ENCODE peak calls at places on chromosomes 2 and 18, in ten cellular contexts. One of them, this sample, is unnamed.

GRCh38 chr2:120647487-120647886 is 88.2 kb upstream of the GLI2 start:
- DNase-seq in type B pancreatic cell: peak
- DNase-seq in activated CD4-positive, alpha-beta T cell treated with anti-CD3 and anti-CD28 coated beads, Interleukin-2, amount 50 U/mL, for 24 hours: no peak
- DNase-seq in stimulated activated CD4-positive, alpha-beta T cell treated with anti-CD3 and anti-CD28 coated beads, Interleukin-4, amount 100 ng/mL, for 48 hours: no peak
- DNase-seq in Ammon's horn: no peak
- DNase-seq in EH: peak
- DNase-seq in left lung: no peak
- DNase-seq in HT1080: peak
- DNase-seq in A549: no peak
- DNase-seq in astrocyte of the spinal cord: peak
- DNase-seq in this sample: no peak

GRCh38 chr18:23487738-23488625 is 15.3 kb upstream of the RMC1 start:
- DNase-seq in Ammon's horn: no peak
- DNase-seq in activated CD4-positive, alpha-beta T cell treated with anti-CD3 and anti-CD28 coated beads, Interleukin-2, amount 50 U/mL, for 24 hours: peak
- DNase-seq in astrocyte of the spinal cord: peak
- DNase-seq in type B pancreatic cell: no peak
- DNase-seq in HT1080: no peak
- DNase-seq in EH: peak
- DNase-seq in A549: no peak
- DNase-seq in left lung: peak
- DNase-seq in stimulated activated CD4-positive, alpha-beta T cell treated with anti-CD3 and anti-CD28 coated beads, Interleukin-4, amount 100 ng/mL, for 48 hours: no peak
- DNase-seq in this sample: no peak

GRCh38 chr2:172949522-172949921 is 126.1 kb upstream of the MAP3K20 start:
- DNase-seq in Ammon's horn: no peak
- DNase-seq in stimulated activated CD4-positive, alpha-beta T cell treated with anti-CD3 and anti-CD28 coated beads, Interleukin-4, amount 100 ng/mL, for 48 hours: no peak
- DNase-seq in A549: no peak
- DNase-seq in type B pancreatic cell: no peak
- DNase-seq in astrocyte of the spinal cord: no peak
- DNase-seq in EH: no peak
- DNase-seq in left lung: no peak
- DNase-seq in activated CD4-positive, alpha-beta T cell treated with anti-CD3 and anti-CD28 coated beads, Interleukin-2, amount 50 U/mL, for 24 hours: no peak
- DNase-seq in HT1080: no peak
- DNase-seq in this sample: no peak

GRCh38 chr2:126857502-126857901 is 41.2 kb upstream of the TEX51 start:
- DNase-seq in astrocyte of the spinal cord: no peak
- DNase-seq in Ammon's horn: no peak
- DNase-seq in stimulated activated CD4-positive, alpha-beta T cell treated with anti-CD3 and anti-CD28 coated beads, Interleukin-4, amount 100 ng/mL, for 48 hours: no peak
- DNase-seq in A549: no peak
- DNase-seq in EH: no peak
- DNase-seq in HT1080: no peak
- DNase-seq in left lung: no peak
- DNase-seq in activated CD4-positive, alpha-beta T cell treated with anti-CD3 and anti-CD28 coated beads, Interleukin-2, amount 50 U/mL, for 24 hours: no peak
- DNase-seq in type B pancreatic cell: no peak
- DNase-seq in this sample: no peak

GRCh38 chr2:233822101-233822771 is 32.1 kb downstream of the HJURP start:
- DNase-seq in astrocyte of the spinal cord: no peak
- DNase-seq in Ammon's horn: no peak
- DNase-seq in type B pancreatic cell: peak
- DNase-seq in stimulated activated CD4-positive, alpha-beta T cell treated with anti-CD3 and anti-CD28 coated beads, Interleukin-4, amount 100 ng/mL, for 48 hours: no peak
- DNase-seq in left lung: no peak
- DNase-seq in A549: no peak
- DNase-seq in EH: no peak
- DNase-seq in HT1080: no peak
- DNase-seq in activated CD4-positive, alpha-beta T cell treated with anti-CD3 and anti-CD28 coated beads, Interleukin-2, amount 50 U/mL, for 24 hours: no peak
- DNase-seq in this sample: no peak

GRCh38 chr18:77103991-77104521 is 28.5 kb downstream of the MBP start:
- DNase-seq in left lung: no peak
- DNase-seq in HT1080: no peak
- DNase-seq in Ammon's horn: no peak
- DNase-seq in EH: peak
- DNase-seq in astrocyte of the spinal cord: no peak
- DNase-seq in activated CD4-positive, alpha-beta T cell treated with anti-CD3 and anti-CD28 coated beads, Interleukin-2, amount 50 U/mL, for 24 hours: no peak
- DNase-seq in type B pancreatic cell: no peak
- DNase-seq in stimulated activated CD4-positive, alpha-beta T cell treated with anti-CD3 and anti-CD28 coated beads, Interleukin-4, amount 100 ng/mL, for 48 hours: no peak
- DNase-seq in A549: no peak
- DNase-seq in this sample: no peak

GRCh38 chr2:237701033-237701858 is 73.9 kb downstream of the LRRFIP1 start:
- DNase-seq in Ammon's horn: no peak
- DNase-seq in EH: no peak
- DNase-seq in HT1080: no peak
- DNase-seq in activated CD4-positive, alpha-beta T cell treated with anti-CD3 and anti-CD28 coated beads, Interleukin-2, amount 50 U/mL, for 24 hours: no peak
- DNase-seq in astrocyte of the spinal cord: no peak
- DNase-seq in left lung: no peak
- DNase-seq in stimulated activated CD4-positive, alpha-beta T cell treated with anti-CD3 and anti-CD28 coated beads, Interleukin-4, amount 100 ng/mL, for 48 hours: no peak
- DNase-seq in A549: no peak
- DNase-seq in type B pancreatic cell: no peak
- DNase-seq in this sample: no peak

GRCh38 chr2:55901322-55901721 is 22.3 kb downstream of the EFEMP1 start:
- DNase-seq in activated CD4-positive, alpha-beta T cell treated with anti-CD3 and anti-CD28 coated beads, Interleukin-2, amount 50 U/mL, for 24 hours: no peak
- DNase-seq in A549: peak
- DNase-seq in HT1080: peak
- DNase-seq in stimulated activated CD4-positive, alpha-beta T cell treated with anti-CD3 and anti-CD28 coated beads, Interleukin-4, amount 100 ng/mL, for 48 hours: no peak
- DNase-seq in type B pancreatic cell: no peak
- DNase-seq in EH: peak
- DNase-seq in astrocyte of the spinal cord: peak
- DNase-seq in left lung: no peak
- DNase-seq in Ammon's horn: no peak
- DNase-seq in this sample: no peak

GRCh38 chr18:65749881-65750280 is 931 bp upstream of the CDH7 start:
- DNase-seq in Ammon's horn: no peak
- DNase-seq in EH: no peak
- DNase-seq in type B pancreatic cell: no peak
- DNase-seq in HT1080: peak
- DNase-seq in stimulated activated CD4-positive, alpha-beta T cell treated with anti-CD3 and anti-CD28 coated beads, Interleukin-4, amount 100 ng/mL, for 48 hours: no peak
- DNase-seq in astrocyte of the spinal cord: no peak
- DNase-seq in A549: no peak
- DNase-seq in activated CD4-positive, alpha-beta T cell treated with anti-CD3 and anti-CD28 coated beads, Interleukin-2, amount 50 U/mL, for 24 hours: no peak
- DNase-seq in left lung: no peak
- DNase-seq in this sample: no peak

GRCh38 chr2:234679766-234680687 is 183.1 kb upstream of the ARL4C start:
- DNase-seq in left lung: no peak
- DNase-seq in stimulated activated CD4-positive, alpha-beta T cell treated with anti-CD3 and anti-CD28 coated beads, Interleukin-4, amount 100 ng/mL, for 48 hours: no peak
- DNase-seq in activated CD4-positive, alpha-beta T cell treated with anti-CD3 and anti-CD28 coated beads, Interleukin-2, amount 50 U/mL, for 24 hours: no peak
- DNase-seq in A549: peak
- DNase-seq in HT1080: peak
- DNase-seq in astrocyte of the spinal cord: peak
- DNase-seq in type B pancreatic cell: no peak
- DNase-seq in Ammon's horn: no peak
- DNase-seq in EH: peak
- DNase-seq in this sample: no peak

GRCh38 chr2:224175010-224175409 is 135.9 kb upstream of the SERPINE2 start:
- DNase-seq in left lung: no peak
- DNase-seq in stimulated activated CD4-positive, alpha-beta T cell treated with anti-CD3 and anti-CD28 coated beads, Interleukin-4, amount 100 ng/mL, for 48 hours: no peak
- DNase-seq in activated CD4-positive, alpha-beta T cell treated with anti-CD3 and anti-CD28 coated beads, Interleukin-2, amount 50 U/mL, for 24 hours: no peak
- DNase-seq in type B pancreatic cell: no peak
- DNase-seq in EH: no peak
- DNase-seq in A549: no peak
- DNase-seq in HT1080: no peak
- DNase-seq in Ammon's horn: no peak
- DNase-seq in astrocyte of the spinal cord: no peak
- DNase-seq in this sample: no peak

GRCh38 chr2:43044093-43044614 is 182.3 kb downstream of the ZFP36L2 start:
- DNase-seq in Ammon's horn: no peak
- DNase-seq in EH: no peak
- DNase-seq in type B pancreatic cell: no peak
- DNase-seq in left lung: no peak
- DNase-seq in astrocyte of the spinal cord: no peak
- DNase-seq in stimulated activated CD4-positive, alpha-beta T cell treated with anti-CD3 and anti-CD28 coated beads, Interleukin-4, amount 100 ng/mL, for 48 hours: no peak
- DNase-seq in activated CD4-positive, alpha-beta T cell treated with anti-CD3 and anti-CD28 coated beads, Interleukin-2, amount 50 U/mL, for 24 hours: no peak
- DNase-seq in A549: no peak
- DNase-seq in HT1080: no peak
- DNase-seq in this sample: no peak

GRCh38 chr2:187024739-187025138 is 175.8 kb upstream of the ZSWIM2 start:
- DNase-seq in activated CD4-positive, alpha-beta T cell treated with anti-CD3 and anti-CD28 coated beads, Interleukin-2, amount 50 U/mL, for 24 hours: no peak
- DNase-seq in astrocyte of the spinal cord: no peak
- DNase-seq in EH: no peak
- DNase-seq in stimulated activated CD4-positive, alpha-beta T cell treated with anti-CD3 and anti-CD28 coated beads, Interleukin-4, amount 100 ng/mL, for 48 hours: no peak
- DNase-seq in left lung: no peak
- DNase-seq in A549: no peak
- DNase-seq in Ammon's horn: no peak
- DNase-seq in HT1080: no peak
- DNase-seq in type B pancreatic cell: no peak
- DNase-seq in this sample: no peak

GRCh38 chr2:17979707-17980106 is 101.2 kb downstream of the KCNS3 start:
- DNase-seq in stimulated activated CD4-positive, alpha-beta T cell treated with anti-CD3 and anti-CD28 coated beads, Interleukin-4, amount 100 ng/mL, for 48 hours: no peak
- DNase-seq in type B pancreatic cell: no peak
- DNase-seq in left lung: no peak
- DNase-seq in EH: peak
- DNase-seq in astrocyte of the spinal cord: peak
- DNase-seq in A549: no peak
- DNase-seq in HT1080: peak
- DNase-seq in Ammon's horn: no peak
- DNase-seq in activated CD4-positive, alpha-beta T cell treated with anti-CD3 and anti-CD28 coated beads, Interleukin-2, amount 50 U/mL, for 24 hours: no peak
- DNase-seq in this sample: no peak

GRCh38 chr2:144705328-144706245 is 185.7 kb upstream of the ZEB2 start:
- DNase-seq in stimulated activated CD4-positive, alpha-beta T cell treated with anti-CD3 and anti-CD28 coated beads, Interleukin-4, amount 100 ng/mL, for 48 hours: no peak
- DNase-seq in Ammon's horn: no peak
- DNase-seq in left lung: no peak
- DNase-seq in type B pancreatic cell: no peak
- DNase-seq in astrocyte of the spinal cord: peak
- DNase-seq in activated CD4-positive, alpha-beta T cell treated with anti-CD3 and anti-CD28 coated beads, Interleukin-2, amount 50 U/mL, for 24 hours: no peak
- DNase-seq in A549: no peak
- DNase-seq in HT1080: no peak
- DNase-seq in EH: peak
- DNase-seq in this sample: no peak

GRCh38 chr18:11951390-11951851 is 29.9 kb upstream of the IMPA2 start:
- DNase-seq in EH: no peak
- DNase-seq in type B pancreatic cell: no peak
- DNase-seq in astrocyte of the spinal cord: no peak
- DNase-seq in HT1080: no peak
- DNase-seq in activated CD4-positive, alpha-beta T cell treated with anti-CD3 and anti-CD28 coated beads, Interleukin-2, amount 50 U/mL, for 24 hours: no peak
- DNase-seq in Ammon's horn: no peak
- DNase-seq in left lung: no peak
- DNase-seq in stimulated activated CD4-positive, alpha-beta T cell treated with anti-CD3 and anti-CD28 coated beads, Interleukin-4, amount 100 ng/mL, for 48 hours: no peak
- DNase-seq in A549: no peak
- DNase-seq in this sample: no peak

GRCh38 chr2:94999431-94999883 is 26.1 kb upstream of the MAL start:
- DNase-seq in type B pancreatic cell: no peak
- DNase-seq in A549: no peak
- DNase-seq in left lung: no peak
- DNase-seq in stimulated activated CD4-positive, alpha-beta T cell treated with anti-CD3 and anti-CD28 coated beads, Interleukin-4, amount 100 ng/mL, for 48 hours: no peak
- DNase-seq in activated CD4-positive, alpha-beta T cell treated with anti-CD3 and anti-CD28 coated beads, Interleukin-2, amount 50 U/mL, for 24 hours: no peak
- DNase-seq in HT1080: no peak
- DNase-seq in EH: no peak
- DNase-seq in Ammon's horn: no peak
- DNase-seq in astrocyte of the spinal cord: no peak
- DNase-seq in this sample: no peak

GRCh38 chr2:233026211-233026813 is 6.2 kb upstream of the NEU2 start:
- DNase-seq in activated CD4-positive, alpha-beta T cell treated with anti-CD3 and anti-CD28 coated beads, Interleukin-2, amount 50 U/mL, for 24 hours: no peak
- DNase-seq in Ammon's horn: no peak
- DNase-seq in EH: peak
- DNase-seq in type B pancreatic cell: no peak
- DNase-seq in left lung: no peak
- DNase-seq in stimulated activated CD4-positive, alpha-beta T cell treated with anti-CD3 and anti-CD28 coated beads, Interleukin-4, amount 100 ng/mL, for 48 hours: no peak
- DNase-seq in A549: peak
- DNase-seq in astrocyte of the spinal cord: peak
- DNase-seq in HT1080: peak
- DNase-seq in this sample: no peak

GRCh38 chr2:20667151-20667530 is 197 bp downstream of the GDF7 start:
- DNase-seq in type B pancreatic cell: no peak
- DNase-seq in left lung: peak
- DNase-seq in A549: no peak
- DNase-seq in HT1080: no peak
- DNase-seq in astrocyte of the spinal cord: no peak
- DNase-seq in stimulated activated CD4-positive, alpha-beta T cell treated with anti-CD3 and anti-CD28 coated beads, Interleukin-4, amount 100 ng/mL, for 48 hours: no peak
- DNase-seq in Ammon's horn: no peak
- DNase-seq in EH: no peak
- DNase-seq in activated CD4-positive, alpha-beta T cell treated with anti-CD3 and anti-CD28 coated beads, Interleukin-2, amount 50 U/mL, for 24 hours: no peak
- DNase-seq in this sample: no peak

GRCh38 chr18:37163119-37163518 is 334.2 kb downstream of the KIAA1328 start:
- DNase-seq in type B pancreatic cell: no peak
- DNase-seq in activated CD4-positive, alpha-beta T cell treated with anti-CD3 and anti-CD28 coated beads, Interleukin-2, amount 50 U/mL, for 24 hours: no peak
- DNase-seq in HT1080: no peak
- DNase-seq in EH: no peak
- DNase-seq in astrocyte of the spinal cord: no peak
- DNase-seq in stimulated activated CD4-positive, alpha-beta T cell treated with anti-CD3 and anti-CD28 coated beads, Interleukin-4, amount 100 ng/mL, for 48 hours: no peak
- DNase-seq in A549: no peak
- DNase-seq in Ammon's horn: no peak
- DNase-seq in left lung: no peak
- DNase-seq in this sample: no peak

GRCh38 chr2:239383036-239383795 is 17.6 kb downstream of the HDAC4 start:
- DNase-seq in astrocyte of the spinal cord: no peak
- DNase-seq in A549: no peak
- DNase-seq in stimulated activated CD4-positive, alpha-beta T cell treated with anti-CD3 and anti-CD28 coated beads, Interleukin-4, amount 100 ng/mL, for 48 hours: no peak
- DNase-seq in activated CD4-positive, alpha-beta T cell treated with anti-CD3 and anti-CD28 coated beads, Interleukin-2, amount 50 U/mL, for 24 hours: no peak
- DNase-seq in left lung: peak
- DNase-seq in HT1080: no peak
- DNase-seq in EH: no peak
- DNase-seq in type B pancreatic cell: no peak
- DNase-seq in Ammon's horn: no peak
- DNase-seq in this sample: no peak

GRCh38 chr2:163465440-163465839 is 270.4 kb downstream of the FIGN start:
- DNase-seq in Ammon's horn: no peak
- DNase-seq in A549: no peak
- DNase-seq in type B pancreatic cell: no peak
- DNase-seq in stimulated activated CD4-positive, alpha-beta T cell treated with anti-CD3 and anti-CD28 coated beads, Interleukin-4, amount 100 ng/mL, for 48 hours: no peak
- DNase-seq in activated CD4-positive, alpha-beta T cell treated with anti-CD3 and anti-CD28 coated beads, Interleukin-2, amount 50 U/mL, for 24 hours: no peak
- DNase-seq in HT1080: no peak
- DNase-seq in EH: no peak
- DNase-seq in astrocyte of the spinal cord: no peak
- DNase-seq in left lung: no peak
- DNase-seq in this sample: no peak

GRCh38 chr2:66446178-66446860 is 11.4 kb downstream of the MEIS1 start:
- DNase-seq in A549: no peak
- DNase-seq in left lung: peak
- DNase-seq in type B pancreatic cell: peak
- DNase-seq in EH: peak
- DNase-seq in stimulated activated CD4-positive, alpha-beta T cell treated with anti-CD3 and anti-CD28 coated beads, Interleukin-4, amount 100 ng/mL, for 48 hours: no peak
- DNase-seq in Ammon's horn: no peak
- DNase-seq in astrocyte of the spinal cord: peak
- DNase-seq in activated CD4-positive, alpha-beta T cell treated with anti-CD3 and anti-CD28 coated beads, Interleukin-2, amount 50 U/mL, for 24 hours: no peak
- DNase-seq in HT1080: no peak
- DNase-seq in this sample: no peak

GRCh38 chr2:163155279-163155883 is 316.8 kb upstream of the KCNH7 start:
- DNase-seq in A549: peak
- DNase-seq in stimulated activated CD4-positive, alpha-beta T cell treated with anti-CD3 and anti-CD28 coated beads, Interleukin-4, amount 100 ng/mL, for 48 hours: no peak
- DNase-seq in type B pancreatic cell: no peak
- DNase-seq in activated CD4-positive, alpha-beta T cell treated with anti-CD3 and anti-CD28 coated beads, Interleukin-2, amount 50 U/mL, for 24 hours: no peak
- DNase-seq in HT1080: peak
- DNase-seq in Ammon's horn: peak
- DNase-seq in astrocyte of the spinal cord: peak
- DNase-seq in left lung: no peak
- DNase-seq in EH: peak
- DNase-seq in this sample: no peak

GRCh38 chr18:70366174-70366573 is 77.3 kb downstream of the SOCS6 start:
- DNase-seq in activated CD4-positive, alpha-beta T cell treated with anti-CD3 and anti-CD28 coated beads, Interleukin-2, amount 50 U/mL, for 24 hours: no peak
- DNase-seq in Ammon's horn: no peak
- DNase-seq in stimulated activated CD4-positive, alpha-beta T cell treated with anti-CD3 and anti-CD28 coated beads, Interleukin-4, amount 100 ng/mL, for 48 hours: no peak
- DNase-seq in type B pancreatic cell: no peak
- DNase-seq in left lung: no peak
- DNase-seq in EH: peak
- DNase-seq in A549: no peak
- DNase-seq in HT1080: no peak
- DNase-seq in astrocyte of the spinal cord: no peak
- DNase-seq in this sample: no peak

GRCh38 chr2:27071990-27072830 is 756 bp upstream of the OST4 start:
- DNase-seq in type B pancreatic cell: no peak
- DNase-seq in astrocyte of the spinal cord: peak
- DNase-seq in HT1080: peak
- DNase-seq in EH: peak
- DNase-seq in left lung: no peak
- DNase-seq in Ammon's horn: no peak
- DNase-seq in stimulated activated CD4-positive, alpha-beta T cell treated with anti-CD3 and anti-CD28 coated beads, Interleukin-4, amount 100 ng/mL, for 48 hours: peak
- DNase-seq in activated CD4-positive, alpha-beta T cell treated with anti-CD3 and anti-CD28 coated beads, Interleukin-2, amount 50 U/mL, for 24 hours: no peak
- DNase-seq in A549: no peak
- DNase-seq in this sample: no peak

GRCh38 chr2:127471286-127471983 is 53.2 kb downstream of the PROC start:
- DNase-seq in activated CD4-positive, alpha-beta T cell treated with anti-CD3 and anti-CD28 coated beads, Interleukin-2, amount 50 U/mL, for 24 hours: no peak
- DNase-seq in A549: no peak
- DNase-seq in left lung: no peak
- DNase-seq in astrocyte of the spinal cord: no peak
- DNase-seq in EH: no peak
- DNase-seq in stimulated activated CD4-positive, alpha-beta T cell treated with anti-CD3 and anti-CD28 coated beads, Interleukin-4, amount 100 ng/mL, for 48 hours: no peak
- DNase-seq in Ammon's horn: no peak
- DNase-seq in HT1080: no peak
- DNase-seq in type B pancreatic cell: no peak
- DNase-seq in this sample: no peak

GRCh38 chr2:169997140-169997887 is 170.1 kb downstream of the UBR3 start:
- DNase-seq in A549: no peak
- DNase-seq in type B pancreatic cell: no peak
- DNase-seq in HT1080: no peak
- DNase-seq in stimulated activated CD4-positive, alpha-beta T cell treated with anti-CD3 and anti-CD28 coated beads, Interleukin-4, amount 100 ng/mL, for 48 hours: no peak
- DNase-seq in left lung: no peak
- DNase-seq in Ammon's horn: no peak
- DNase-seq in astrocyte of the spinal cord: no peak
- DNase-seq in activated CD4-positive, alpha-beta T cell treated with anti-CD3 and anti-CD28 coated beads, Interleukin-2, amount 50 U/mL, for 24 hours: no peak
- DNase-seq in EH: no peak
- DNase-seq in this sample: no peak